ENCODE peak calls at places on chromosomes 13 and 19, in seven cellular contexts. C is HTR-8/SVneo; V is adrenal gland; U is activated naive CD8-positive, alpha-beta T cell treated with anti-CD3 and anti-CD28 coated beads, Interleukin-2, amount 50 U/mL, for 24 hours; X is HEK293T; I is pancreas; G is LHCN-M2. A is an unnamed sample.

GRCh38 chr19:51166846-51167490 is 24.9 kb downstream of the SIGLEC7 start:
- DNase-seq in C (no peak), V (peak; percentile 33), U (peak; percentile 40), X (no peak), I (no peak), G (no peak), A (no peak)

GRCh38 chr13:114110091-114110829 is 22.2 kb downstream of the RASA3 start:
- DNase-seq in C (no peak), V (peak; percentile 33), U (peak; percentile 66), X (no peak), I (peak; percentile 47), G (no peak), A (peak; percentile 48)

GRCh38 chr13:99797716-99798115 is 173.9 kb downstream of the ZIC5 start:
- DNase-seq in C (no peak), V (no peak), U (no peak), X (no peak), I (no peak), G (no peak), A (no peak)

GRCh38 chr19:58385313-58386165 is 1.5 kb upstream of the RPS5 start:
- DNase-seq in C (no peak), V (no peak), U (peak; percentile 49), X (no peak), I (peak; percentile 54), G (no peak), A (no peak)

GRCh38 chr19:50736338-50736737 is 13.2 kb downstream of the CLEC11A start:
- DNase-seq in C (no peak), V (no peak), U (no peak), X (no peak), I (no peak), G (no peak), A (no peak)

GRCh38 chr13:20428666-20429644 is 96.7 kb downstream of the CRYL1 start:
- DNase-seq in C (no peak), V (no peak), U (no peak), X (no peak), I (no peak), G (peak; percentile 44), A (peak; percentile 67)

GRCh38 chr13:40206241-40207109 is 460.0 kb downstream of the FOXO1 start:
- DNase-seq in C (no peak), V (no peak), U (peak; percentile 40), X (no peak), I (no peak), G (peak; percentile 26), A (no peak)

GRCh38 chr19:47369923-47370625 is 21.0 kb downstream of the DHX34 start:
- DNase-seq in C (no peak), V (peak; percentile 65), U (no peak), X (no peak), I (no peak), G (peak; percentile 64), A (no peak)

GRCh38 chr13:108932206-108932605 is 302.8 kb downstream of the MYO16 start:
- DNase-seq in C (no peak), V (no peak), U (no peak), X (no peak), I (no peak), G (no peak), A (no peak)

GRCh38 chr19:1360818-1361461 is 22.8 kb upstream of the NDUFS7 start:
- DNase-seq in C (no peak), V (peak; percentile 69), U (no peak), X (peak; percentile 42), I (peak; percentile 81), G (peak; percentile 62), A (peak; percentile 78)

GRCh38 chr19:40800339-40800996 is 1.5 kb downstream of the EGLN2 start:
- DNase-seq in C (no peak), V (no peak), U (no peak), X (no peak), I (no peak), G (no peak), A (peak; percentile 57)

GRCh38 chr19:47157455-47158321 is 27.1 kb downstream of the SAE1 start:
- DNase-seq in C (no peak), V (peak; percentile 39), U (peak; percentile 41), X (no peak), I (no peak), G (peak; percentile 93), A (no peak)

GRCh38 chr19:40807147-40808020 is 8.4 kb downstream of the EGLN2 start:
- DNase-seq in C (no peak), V (no peak), U (no peak), X (peak; percentile 20), I (no peak), G (no peak), A (peak; percentile 56)

GRCh38 chr13:86567119-86567518 is 767.9 kb upstream of the SLITRK6 start:
- DNase-seq in C (no peak), V (no peak), U (no peak), X (peak; percentile 25), I (peak; percentile 49), G (no peak), A (no peak)

GRCh38 chr19:6076675-6077463 is 33.4 kb downstream of the RFX2 start:
- DNase-seq in C (peak; percentile 59), V (peak; percentile 71), U (no peak), X (no peak), I (no peak), G (peak; percentile 91), A (peak; percentile 77)

GRCh38 chr19:18205180-18205915 is 1.5 kb upstream of the RAB3A start:
- DNase-seq in C (peak; percentile 60), V (peak; percentile 76), U (peak; percentile 65), X (no peak), I (peak; percentile 79), G (peak; percentile 70), A (peak; percentile 80)

A was measured in right lobe of liver.